ENCODE peak calls at places on chromosomes 5 and 9, in nine cellular contexts. One of them, this sample, is unnamed.

GRCh38 chr5:72108200-72109050 is 1.1 kb downstream of the MAP1B start:
- DNase-seq in left lung: peak
- DNase-seq in fibroblast of villous mesenchyme: peak
- DNase-seq in choroid plexus epithelial cell: peak
- DNase-seq in left ventricle myocardium inferior: peak
- DNase-seq in bronchial epithelial cell: peak
- DNase-seq in BJ: no peak
- DNase-seq in sigmoid colon: peak
- DNase-seq in GM23248: peak
- DNase-seq in this sample: no peak

GRCh38 chr5:179239256-179240135 is 105.8 kb downstream of the ADAMTS2 start:
- DNase-seq in GM23248: no peak
- DNase-seq in BJ: no peak
- DNase-seq in fibroblast of villous mesenchyme: no peak
- DNase-seq in choroid plexus epithelial cell: no peak
- DNase-seq in sigmoid colon: peak
- DNase-seq in left ventricle myocardium inferior: no peak
- DNase-seq in left lung: no peak
- DNase-seq in bronchial epithelial cell: no peak
- DNase-seq in this sample: no peak

GRCh38 chr5:57863661-57864060 is 381.1 kb upstream of the ACTBL2 start:
- DNase-seq in fibroblast of villous mesenchyme: peak
- DNase-seq in GM23248: peak
- DNase-seq in choroid plexus epithelial cell: no peak
- DNase-seq in BJ: no peak
- DNase-seq in left lung: no peak
- DNase-seq in bronchial epithelial cell: no peak
- DNase-seq in sigmoid colon: no peak
- DNase-seq in left ventricle myocardium inferior: no peak
- DNase-seq in this sample: no peak

GRCh38 chr9:113530022-113530635 is 66.6 kb downstream of the RGS3 start:
- DNase-seq in bronchial epithelial cell: no peak
- DNase-seq in BJ: no peak
- DNase-seq in fibroblast of villous mesenchyme: no peak
- DNase-seq in sigmoid colon: peak
- DNase-seq in choroid plexus epithelial cell: no peak
- DNase-seq in left lung: peak
- DNase-seq in GM23248: no peak
- DNase-seq in left ventricle myocardium inferior: no peak
- DNase-seq in this sample: no peak

GRCh38 chr5:162052671-162053070 is 14.9 kb upstream of the GABRG2 start:
- DNase-seq in sigmoid colon: no peak
- DNase-seq in fibroblast of villous mesenchyme: no peak
- DNase-seq in GM23248: no peak
- DNase-seq in BJ: no peak
- DNase-seq in left ventricle myocardium inferior: no peak
- DNase-seq in choroid plexus epithelial cell: no peak
- DNase-seq in left lung: no peak
- DNase-seq in bronchial epithelial cell: no peak
- DNase-seq in this sample: no peak

GRCh38 chr5:15550502-15551115 is 50.6 kb downstream of the FBXL7 start:
- DNase-seq in GM23248: no peak
- DNase-seq in bronchial epithelial cell: peak
- DNase-seq in sigmoid colon: no peak
- DNase-seq in choroid plexus epithelial cell: peak
- DNase-seq in fibroblast of villous mesenchyme: no peak
- DNase-seq in BJ: no peak
- DNase-seq in left lung: no peak
- DNase-seq in left ventricle myocardium inferior: peak
- DNase-seq in this sample: peak

GRCh38 chr5:11903121-11903613 is 1.1 kb downstream of the CTNND2 start:
- DNase-seq in fibroblast of villous mesenchyme: no peak
- DNase-seq in bronchial epithelial cell: no peak
- DNase-seq in left lung: peak
- DNase-seq in BJ: no peak
- DNase-seq in GM23248: no peak
- DNase-seq in left ventricle myocardium inferior: no peak
- DNase-seq in choroid plexus epithelial cell: no peak
- DNase-seq in sigmoid colon: no peak
- DNase-seq in this sample: no peak

GRCh38 chr5:1882337-1883119 is at the start of gene IRX4:
- DNase-seq in left lung: peak
- DNase-seq in GM23248: peak
- DNase-seq in left ventricle myocardium inferior: no peak
- DNase-seq in bronchial epithelial cell: no peak
- DNase-seq in BJ: no peak
- DNase-seq in sigmoid colon: no peak
- DNase-seq in fibroblast of villous mesenchyme: peak
- DNase-seq in choroid plexus epithelial cell: no peak
- DNase-seq in this sample: no peak

GRCh38 chr9:88373018-88373417 is 15.2 kb upstream of the SPIN1 start:
- DNase-seq in choroid plexus epithelial cell: no peak
- DNase-seq in left ventricle myocardium inferior: no peak
- DNase-seq in fibroblast of villous mesenchyme: no peak
- DNase-seq in BJ: no peak
- DNase-seq in sigmoid colon: no peak
- DNase-seq in GM23248: no peak
- DNase-seq in bronchial epithelial cell: no peak
- DNase-seq in left lung: no peak
- DNase-seq in this sample: no peak

GRCh38 chr5:142922223-142922952 is 152.2 kb downstream of the ARHGAP26 start:
- DNase-seq in sigmoid colon: no peak
- DNase-seq in BJ: no peak
- DNase-seq in left lung: no peak
- DNase-seq in choroid plexus epithelial cell: peak
- DNase-seq in fibroblast of villous mesenchyme: peak
- DNase-seq in left ventricle myocardium inferior: no peak
- DNase-seq in GM23248: peak
- DNase-seq in bronchial epithelial cell: peak
- DNase-seq in this sample: no peak

GRCh38 chr9:115923903-115924668 is 229.5 kb upstream of the PAPPA start:
- DNase-seq in fibroblast of villous mesenchyme: peak
- DNase-seq in left ventricle myocardium inferior: no peak
- DNase-seq in BJ: peak
- DNase-seq in choroid plexus epithelial cell: peak
- DNase-seq in sigmoid colon: no peak
- DNase-seq in bronchial epithelial cell: no peak
- DNase-seq in GM23248: peak
- DNase-seq in left lung: no peak
- DNase-seq in this sample: peak

GRCh38 chr9:36470891-36471290 is 70.8 kb upstream of the RNF38 start:
- DNase-seq in choroid plexus epithelial cell: peak
- DNase-seq in BJ: no peak
- DNase-seq in GM23248: peak
- DNase-seq in sigmoid colon: peak
- DNase-seq in left ventricle myocardium inferior: peak
- DNase-seq in bronchial epithelial cell: peak
- DNase-seq in fibroblast of villous mesenchyme: peak
- DNase-seq in left lung: no peak
- DNase-seq in this sample: no peak

DNA sequence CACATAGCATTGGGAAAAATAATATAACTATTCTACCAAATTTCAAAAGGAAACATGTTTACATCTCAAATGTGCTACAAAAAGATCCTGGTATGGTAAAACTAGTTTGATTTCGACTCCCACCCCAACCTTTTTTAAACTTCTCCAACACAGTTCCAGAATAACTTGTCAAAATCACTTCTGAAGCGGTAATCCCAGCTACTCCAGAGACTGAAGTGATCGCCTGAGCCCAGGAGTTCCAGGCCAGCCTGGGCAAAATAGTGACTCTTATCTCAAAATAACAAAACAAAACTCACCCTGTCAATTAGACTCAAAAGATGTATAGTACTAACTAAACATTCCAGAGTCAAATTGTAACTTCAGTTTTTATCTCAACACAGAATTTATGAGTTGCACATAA is 71.3 kb upstream of the RNF38 start:
- DNase-seq in left ventricle myocardium inferior: no peak
- DNase-seq in choroid plexus epithelial cell: no peak
- DNase-seq in GM23248: peak
- DNase-seq in left lung: no peak
- DNase-seq in fibroblast of villous mesenchyme: no peak
- DNase-seq in BJ: no peak
- DNase-seq in sigmoid colon: no peak
- DNase-seq in bronchial epithelial cell: peak
- DNase-seq in this sample: no peak
- H3K4me3 ChIP-seq in left ventricle myocardium inferior: peak
- H3K4me3 ChIP-seq in choroid plexus epithelial cell: no peak
- H3K4me3 ChIP-seq in GM23248: peak
- H3K4me3 ChIP-seq in left lung: peak
- H3K4me3 ChIP-seq in fibroblast of villous mesenchyme: peak
- H3K4me3 ChIP-seq in BJ: no peak
- H3K4me3 ChIP-seq in sigmoid colon: peak
- H3K4me3 ChIP-seq in bronchial epithelial cell: no peak
- H3K4me3 ChIP-seq in this sample: no peak

GRCh38 chr9:133738806-133739150 is 626 bp upstream of the SARDH start:
- DNase-seq in BJ: no peak
- DNase-seq in fibroblast of villous mesenchyme: no peak
- DNase-seq in left ventricle myocardium inferior: no peak
- DNase-seq in choroid plexus epithelial cell: no peak
- DNase-seq in GM23248: no peak
- DNase-seq in bronchial epithelial cell: no peak
- DNase-seq in left lung: no peak
- DNase-seq in sigmoid colon: peak
- DNase-seq in this sample: no peak
- H3K4me3 ChIP-seq in BJ: no peak
- H3K4me3 ChIP-seq in fibroblast of villous mesenchyme: no peak
- H3K4me3 ChIP-seq in left ventricle myocardium inferior: no peak
- H3K4me3 ChIP-seq in choroid plexus epithelial cell: no peak
- H3K4me3 ChIP-seq in GM23248: no peak
- H3K4me3 ChIP-seq in bronchial epithelial cell: no peak
- H3K4me3 ChIP-seq in left lung: no peak
- H3K4me3 ChIP-seq in sigmoid colon: no peak
- H3K4me3 ChIP-seq in this sample: no peak

DNA sequence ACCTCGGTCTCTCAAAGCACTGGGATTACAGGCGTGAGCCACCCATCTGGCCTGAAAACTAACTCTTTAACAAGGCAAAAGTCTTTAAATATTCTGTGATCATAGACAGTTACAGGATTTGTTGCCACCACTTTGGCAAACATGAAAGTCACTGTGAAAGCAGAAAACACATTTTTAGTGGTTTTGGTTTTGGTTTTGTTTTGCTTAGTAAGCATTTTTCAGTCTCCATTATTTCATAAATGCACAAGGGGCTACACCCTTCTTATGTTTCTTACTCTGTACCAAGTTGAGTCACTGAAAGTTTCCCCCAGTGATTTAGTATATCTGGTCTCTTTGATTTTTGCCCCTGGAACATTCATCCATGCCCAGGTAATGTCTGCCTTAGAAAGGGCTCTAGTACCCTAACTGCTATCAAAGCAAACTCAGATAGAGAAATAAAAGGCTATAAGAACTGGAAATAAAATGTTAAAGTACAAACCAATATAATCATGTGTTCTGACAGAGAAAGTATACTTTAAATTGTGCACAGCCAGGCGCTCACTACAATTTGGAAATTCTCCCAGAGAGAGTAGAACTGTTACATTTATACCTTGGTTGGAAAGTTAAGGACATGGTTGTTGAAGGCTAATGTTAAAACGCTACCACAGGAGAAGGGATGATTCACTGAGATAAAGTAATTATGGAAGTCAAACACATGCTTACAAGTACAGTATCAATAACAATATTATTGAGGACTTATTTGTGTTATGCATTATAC is 1022.5 kb upstream of the DMAC1 start:
- DNase-seq in left ventricle myocardium inferior: no peak
- DNase-seq in GM23248: no peak
- DNase-seq in sigmoid colon: no peak
- DNase-seq in choroid plexus epithelial cell: no peak
- DNase-seq in BJ: no peak
- DNase-seq in left lung: no peak
- DNase-seq in bronchial epithelial cell: no peak
- DNase-seq in fibroblast of villous mesenchyme: no peak
- DNase-seq in this sample: peak
- H3K4me3 ChIP-seq in left ventricle myocardium inferior: no peak
- H3K4me3 ChIP-seq in GM23248: no peak
- H3K4me3 ChIP-seq in sigmoid colon: no peak
- H3K4me3 ChIP-seq in choroid plexus epithelial cell: no peak
- H3K4me3 ChIP-seq in BJ: no peak
- H3K4me3 ChIP-seq in left lung: no peak
- H3K4me3 ChIP-seq in bronchial epithelial cell: no peak
- H3K4me3 ChIP-seq in fibroblast of villous mesenchyme: no peak
- H3K4me3 ChIP-seq in this sample: no peak

GRCh38 chr9:136022731-136023400 is 61.7 kb upstream of the UBAC1 start:
- DNase-seq in sigmoid colon: peak
- DNase-seq in left ventricle myocardium inferior: peak
- DNase-seq in bronchial epithelial cell: no peak
- DNase-seq in GM23248: no peak
- DNase-seq in choroid plexus epithelial cell: no peak
- DNase-seq in fibroblast of villous mesenchyme: no peak
- DNase-seq in BJ: no peak
- DNase-seq in left lung: no peak
- DNase-seq in this sample: no peak

GRCh38 chr9:136020671-136021070 is 59.5 kb upstream of the UBAC1 start:
- DNase-seq in bronchial epithelial cell: no peak
- DNase-seq in left lung: no peak
- DNase-seq in BJ: no peak
- DNase-seq in left ventricle myocardium inferior: peak
- DNase-seq in fibroblast of villous mesenchyme: no peak
- DNase-seq in sigmoid colon: no peak
- DNase-seq in GM23248: no peak
- DNase-seq in choroid plexus epithelial cell: no peak
- DNase-seq in this sample: no peak

GRCh38 chr9:136021891-136022681 is 60.9 kb upstream of the UBAC1 start:
- DNase-seq in GM23248: no peak
- DNase-seq in fibroblast of villous mesenchyme: no peak
- DNase-seq in choroid plexus epithelial cell: no peak
- DNase-seq in BJ: no peak
- DNase-seq in bronchial epithelial cell: no peak
- DNase-seq in left lung: no peak
- DNase-seq in sigmoid colon: peak
- DNase-seq in left ventricle myocardium inferior: peak
- DNase-seq in this sample: no peak

GRCh38 chr9:136020206-136020605 is 59.0 kb upstream of the UBAC1 start:
- DNase-seq in fibroblast of villous mesenchyme: no peak
- DNase-seq in sigmoid colon: peak
- DNase-seq in left ventricle myocardium inferior: peak
- DNase-seq in choroid plexus epithelial cell: no peak
- DNase-seq in bronchial epithelial cell: no peak
- DNase-seq in BJ: no peak
- DNase-seq in left lung: no peak
- DNase-seq in GM23248: no peak
- DNase-seq in this sample: no peak

DNA sequence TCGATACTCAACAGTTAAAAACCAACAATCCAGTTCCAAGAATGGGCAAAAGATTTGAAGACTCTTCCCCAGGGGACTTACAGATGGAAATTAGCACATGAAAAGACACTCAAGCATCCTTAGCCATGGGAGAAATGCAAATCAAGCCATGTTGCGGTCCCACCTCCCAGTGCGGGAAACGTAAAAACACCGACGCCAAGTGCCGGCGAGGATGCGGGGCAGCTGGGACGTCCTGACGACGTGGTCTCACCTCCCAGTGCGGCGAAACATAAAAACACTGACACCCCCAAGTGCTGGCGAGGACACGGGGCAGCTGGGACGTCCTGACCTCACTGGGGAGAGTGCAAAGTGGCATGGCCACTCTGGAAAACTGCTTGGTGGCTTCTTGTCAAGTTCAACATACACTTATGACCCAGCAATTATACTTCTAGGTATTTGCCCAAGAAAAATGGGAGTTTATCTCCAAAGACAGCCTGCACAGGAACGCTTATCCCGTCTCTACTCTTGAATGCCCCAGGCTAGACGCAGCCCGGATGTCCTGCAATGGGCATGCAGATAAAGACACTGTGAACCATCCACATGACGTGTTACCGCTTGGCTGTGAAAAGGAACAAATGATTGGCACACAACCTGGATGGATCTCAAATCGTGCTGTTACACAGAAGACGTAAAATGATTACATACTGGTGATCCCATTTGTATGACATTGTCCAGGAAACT is 60.2 kb upstream of the UBAC1 start:
- DNase-seq in left ventricle myocardium inferior: peak
- DNase-seq in choroid plexus epithelial cell: no peak
- DNase-seq in BJ: no peak
- DNase-seq in bronchial epithelial cell: no peak
- DNase-seq in fibroblast of villous mesenchyme: no peak
- DNase-seq in GM23248: no peak
- DNase-seq in sigmoid colon: no peak
- DNase-seq in left lung: no peak
- DNase-seq in this sample: no peak
- H3K4me3 ChIP-seq in left ventricle myocardium inferior: no peak
- H3K4me3 ChIP-seq in choroid plexus epithelial cell: no peak
- H3K4me3 ChIP-seq in BJ: no peak
- H3K4me3 ChIP-seq in bronchial epithelial cell: no peak
- H3K4me3 ChIP-seq in fibroblast of villous mesenchyme: no peak
- H3K4me3 ChIP-seq in GM23248: no peak
- H3K4me3 ChIP-seq in sigmoid colon: no peak
- H3K4me3 ChIP-seq in left lung: no peak
- H3K4me3 ChIP-seq in this sample: no peak

This sample was measured in astrocyte of the cerebellum.